ENCODE peak calls at places on chromosomes 1 and 21, in seven cellular contexts. One of them, this sample, is unnamed.

GRCh38 chr21:34801519-34802132 is 132.8 kb downstream of the CLIC6 start:
- DNase-seq in C1 segment of cervical spinal cord: no peak
- DNase-seq in OCI-LY7: peak; percentile 48
- DNase-seq in neural crest cell: no peak
- DNase-seq in Kasumi-1: no peak
- DNase-seq in caudate nucleus: no peak
- DNase-seq in GM19239: peak; percentile 44
- DNase-seq in this sample: peak; percentile 25

GRCh38 chr1:1988061-1988945 is 15.3 kb downstream of the CFAP74 start:
- DNase-seq in OCI-LY7: no peak
- DNase-seq in neural crest cell: no peak
- DNase-seq in caudate nucleus: no peak
- DNase-seq in GM19239: no peak
- DNase-seq in Kasumi-1: no peak
- DNase-seq in C1 segment of cervical spinal cord: no peak
- DNase-seq in this sample: no peak

GRCh38 chr1:115669002-115669673 is 27.4 kb downstream of the VANGL1 start:
- DNase-seq in neural crest cell: no peak
- DNase-seq in OCI-LY7: no peak
- DNase-seq in C1 segment of cervical spinal cord: no peak
- DNase-seq in caudate nucleus: no peak
- DNase-seq in GM19239: no peak
- DNase-seq in Kasumi-1: peak; percentile 14
- DNase-seq in this sample: no peak

GRCh38 chr21:15645830-15646229 is 84.0 kb upstream of the USP25 start:
- DNase-seq in neural crest cell: no peak
- DNase-seq in Kasumi-1: no peak
- DNase-seq in caudate nucleus: no peak
- DNase-seq in GM19239: no peak
- DNase-seq in C1 segment of cervical spinal cord: no peak
- DNase-seq in OCI-LY7: no peak
- DNase-seq in this sample: no peak

GRCh38 chr1:41045740-41046139 is 24.2 kb upstream of the SLFNL1 start:
- DNase-seq in OCI-LY7: no peak
- DNase-seq in neural crest cell: no peak
- DNase-seq in C1 segment of cervical spinal cord: no peak
- DNase-seq in GM19239: no peak
- DNase-seq in caudate nucleus: no peak
- DNase-seq in Kasumi-1: no peak
- DNase-seq in this sample: no peak

GRCh38 chr1:208759250-208759649 is 515.1 kb upstream of the PLXNA2 start:
- DNase-seq in C1 segment of cervical spinal cord: no peak
- DNase-seq in OCI-LY7: no peak
- DNase-seq in neural crest cell: no peak
- DNase-seq in Kasumi-1: no peak
- DNase-seq in GM19239: no peak
- DNase-seq in caudate nucleus: no peak
- DNase-seq in this sample: no peak

GRCh38 chr1:244735404-244735803 is 82.5 kb downstream of the DESI2 start:
- DNase-seq in GM19239: no peak
- DNase-seq in neural crest cell: no peak
- DNase-seq in OCI-LY7: no peak
- DNase-seq in Kasumi-1: no peak
- DNase-seq in caudate nucleus: no peak
- DNase-seq in C1 segment of cervical spinal cord: no peak
- DNase-seq in this sample: no peak

GRCh38 chr1:180930687-180931086 is 18.0 kb downstream of the KIAA1614 start:
- DNase-seq in GM19239: no peak
- DNase-seq in neural crest cell: no peak
- DNase-seq in C1 segment of cervical spinal cord: no peak
- DNase-seq in OCI-LY7: no peak
- DNase-seq in caudate nucleus: no peak
- DNase-seq in Kasumi-1: no peak
- DNase-seq in this sample: no peak

GRCh38 chr1:169588785-169589485 is 2.7 kb upstream of the F5 start:
- DNase-seq in C1 segment of cervical spinal cord: no peak
- DNase-seq in OCI-LY7: no peak
- DNase-seq in neural crest cell: no peak
- DNase-seq in Kasumi-1: no peak
- DNase-seq in caudate nucleus: no peak
- DNase-seq in GM19239: no peak
- DNase-seq in this sample: no peak

GRCh38 chr21:41666641-41667051 is 100.2 kb downstream of the RIPK4 start:
- DNase-seq in OCI-LY7: no peak
- DNase-seq in GM19239: no peak
- DNase-seq in neural crest cell: no peak
- DNase-seq in caudate nucleus: no peak
- DNase-seq in Kasumi-1: peak; percentile 46
- DNase-seq in C1 segment of cervical spinal cord: no peak
- DNase-seq in this sample: no peak

GRCh38 chr1:110455151-110455550 is 4.2 kb downstream of the PROK1 start:
- DNase-seq in OCI-LY7: no peak
- DNase-seq in Kasumi-1: no peak
- DNase-seq in GM19239: no peak
- DNase-seq in neural crest cell: no peak
- DNase-seq in C1 segment of cervical spinal cord: no peak
- DNase-seq in caudate nucleus: no peak
- DNase-seq in this sample: no peak

GRCh38 chr1:153598309-153599172 is 14.4 kb downstream of the S100A16 start:
- DNase-seq in GM19239: peak; percentile 85
- DNase-seq in neural crest cell: no peak
- DNase-seq in OCI-LY7: peak; percentile 98
- DNase-seq in caudate nucleus: no peak
- DNase-seq in Kasumi-1: peak; percentile 99
- DNase-seq in C1 segment of cervical spinal cord: no peak
- DNase-seq in this sample: peak; percentile 63

GRCh38 chr1:38738207-38738606 is 121.4 kb downstream of the RRAGC start:
- DNase-seq in GM19239: no peak
- DNase-seq in Kasumi-1: no peak
- DNase-seq in neural crest cell: no peak
- DNase-seq in OCI-LY7: no peak
- DNase-seq in C1 segment of cervical spinal cord: no peak
- DNase-seq in caudate nucleus: no peak
- DNase-seq in this sample: no peak

GRCh38 chr1:229224308-229224707 is 46.6 kb upstream of the RAB4A start:
- DNase-seq in Kasumi-1: no peak
- DNase-seq in GM19239: no peak
- DNase-seq in OCI-LY7: no peak
- DNase-seq in caudate nucleus: no peak
- DNase-seq in C1 segment of cervical spinal cord: no peak
- DNase-seq in neural crest cell: no peak
- DNase-seq in this sample: peak; percentile 14

GRCh38 chr21:44838038-44838895 is 20.4 kb upstream of the SUMO3 start:
- DNase-seq in OCI-LY7: no peak
- DNase-seq in GM19239: no peak
- DNase-seq in neural crest cell: no peak
- DNase-seq in caudate nucleus: no peak
- DNase-seq in C1 segment of cervical spinal cord: no peak
- DNase-seq in Kasumi-1: no peak
- DNase-seq in this sample: no peak

GRCh38 chr1:27668808-27669723 is 2.9 kb downstream of the IFI6 start:
- DNase-seq in neural crest cell: peak; percentile 87
- DNase-seq in GM19239: peak; percentile 70
- DNase-seq in caudate nucleus: peak; percentile 47
- DNase-seq in C1 segment of cervical spinal cord: peak; percentile 42
- DNase-seq in Kasumi-1: peak; percentile 42
- DNase-seq in OCI-LY7: peak; percentile 66
- DNase-seq in this sample: peak; percentile 99

GRCh38 chr21:39003982-39004775 is 179.1 kb downstream of the PSMG1 start:
- DNase-seq in GM19239: no peak
- DNase-seq in caudate nucleus: no peak
- DNase-seq in OCI-LY7: no peak
- DNase-seq in neural crest cell: no peak
- DNase-seq in Kasumi-1: peak; percentile 14
- DNase-seq in C1 segment of cervical spinal cord: no peak
- DNase-seq in this sample: no peak

GRCh38 chr1:153608089-153608672 is 4.8 kb downstream of the S100A16 start:
- DNase-seq in C1 segment of cervical spinal cord: no peak
- DNase-seq in neural crest cell: no peak
- DNase-seq in OCI-LY7: no peak
- DNase-seq in GM19239: no peak
- DNase-seq in Kasumi-1: no peak
- DNase-seq in caudate nucleus: no peak
- DNase-seq in this sample: no peak

GRCh38 chr21:29002442-29003144 is 9.9 kb upstream of the LTN1 start:
- DNase-seq in caudate nucleus: peak; percentile 94
- DNase-seq in Kasumi-1: peak; percentile 91
- DNase-seq in C1 segment of cervical spinal cord: peak; percentile 87
- DNase-seq in neural crest cell: peak; percentile 82
- DNase-seq in GM19239: peak; percentile 97
- DNase-seq in OCI-LY7: peak; percentile 98
- DNase-seq in this sample: peak; percentile 91

GRCh38 chr1:41416552-41417334 is 55.5 kb downstream of the FOXO6 start:
- DNase-seq in OCI-LY7: peak; percentile 61
- DNase-seq in neural crest cell: peak; percentile 78
- DNase-seq in C1 segment of cervical spinal cord: peak; percentile 19
- DNase-seq in caudate nucleus: peak; percentile 49
- DNase-seq in Kasumi-1: peak; percentile 43
- DNase-seq in GM19239: peak; percentile 90
- DNase-seq in this sample: peak; percentile 58

GRCh38 chr1:31765041-31765467 is 914 bp upstream of the ADGRB2 start:
- DNase-seq in C1 segment of cervical spinal cord: no peak
- DNase-seq in GM19239: no peak
- DNase-seq in caudate nucleus: peak; percentile 32
- DNase-seq in Kasumi-1: no peak
- DNase-seq in OCI-LY7: peak; percentile 69
- DNase-seq in neural crest cell: peak; percentile 49
- DNase-seq in this sample: no peak

GRCh38 chr1:248924696-248925532 is 18.9 kb downstream of the PGBD2 start:
- DNase-seq in caudate nucleus: peak; percentile 21
- DNase-seq in GM19239: no peak
- DNase-seq in OCI-LY7: peak; percentile 79
- DNase-seq in C1 segment of cervical spinal cord: no peak
- DNase-seq in neural crest cell: no peak
- DNase-seq in Kasumi-1: peak; percentile 78
- DNase-seq in this sample: no peak

GRCh38 chr1:234608720-234609527 is 1.1 kb downstream of the IRF2BP2 start:
- DNase-seq in C1 segment of cervical spinal cord: no peak
- DNase-seq in neural crest cell: no peak
- DNase-seq in Kasumi-1: no peak
- DNase-seq in OCI-LY7: peak; percentile 74
- DNase-seq in caudate nucleus: peak; percentile 58
- DNase-seq in GM19239: no peak
- DNase-seq in this sample: no peak

GRCh38 chr1:21272540-21272939 is 17.7 kb downstream of the ECE1 start:
- DNase-seq in GM19239: no peak
- DNase-seq in caudate nucleus: no peak
- DNase-seq in Kasumi-1: no peak
- DNase-seq in neural crest cell: no peak
- DNase-seq in C1 segment of cervical spinal cord: no peak
- DNase-seq in OCI-LY7: no peak
- DNase-seq in this sample: no peak

GRCh38 chr1:247375747-247376146 is 40.2 kb upstream of the NLRP3 start:
- DNase-seq in neural crest cell: no peak
- DNase-seq in GM19239: no peak
- DNase-seq in Kasumi-1: no peak
- DNase-seq in OCI-LY7: no peak
- DNase-seq in caudate nucleus: no peak
- DNase-seq in C1 segment of cervical spinal cord: no peak
- DNase-seq in this sample: no peak

GRCh38 chr1:203099121-203099520 is 13.3 kb upstream of the MYOG start:
- DNase-seq in C1 segment of cervical spinal cord: no peak
- DNase-seq in neural crest cell: no peak
- DNase-seq in caudate nucleus: no peak
- DNase-seq in Kasumi-1: no peak
- DNase-seq in OCI-LY7: no peak
- DNase-seq in GM19239: no peak
- DNase-seq in this sample: no peak

GRCh38 chr21:31034378-31034777 is 3.9 kb downstream of the KRTAP19-8 start:
- DNase-seq in C1 segment of cervical spinal cord: no peak
- DNase-seq in neural crest cell: no peak
- DNase-seq in caudate nucleus: no peak
- DNase-seq in GM19239: no peak
- DNase-seq in Kasumi-1: no peak
- DNase-seq in OCI-LY7: no peak
- DNase-seq in this sample: no peak

GRCh38 chr1:117795190-117795589 is 134.2 kb downstream of the GDAP2 start:
- DNase-seq in Kasumi-1: no peak
- DNase-seq in OCI-LY7: no peak
- DNase-seq in GM19239: no peak
- DNase-seq in neural crest cell: no peak
- DNase-seq in C1 segment of cervical spinal cord: no peak
- DNase-seq in caudate nucleus: no peak
- DNase-seq in this sample: no peak

GRCh38 chr21:14482165-14482564 is 64.0 kb downstream of the SAMSN1 start:
- DNase-seq in neural crest cell: no peak
- DNase-seq in caudate nucleus: no peak
- DNase-seq in Kasumi-1: peak; percentile 74
- DNase-seq in C1 segment of cervical spinal cord: no peak
- DNase-seq in GM19239: no peak
- DNase-seq in OCI-LY7: no peak
- DNase-seq in this sample: no peak

GRCh38 chr1:235075121-235075954 is 53.3 kb downstream of the TOMM20 start:
- DNase-seq in GM19239: no peak
- DNase-seq in C1 segment of cervical spinal cord: peak; percentile 49
- DNase-seq in caudate nucleus: no peak
- DNase-seq in Kasumi-1: no peak
- DNase-seq in OCI-LY7: peak; percentile 57
- DNase-seq in neural crest cell: no peak
- DNase-seq in this sample: no peak

GRCh38 chr1:54774820-54775498 is 10.6 kb upstream of the PARS2 start:
- DNase-seq in GM19239: no peak
- DNase-seq in neural crest cell: peak; percentile 31
- DNase-seq in C1 segment of cervical spinal cord: no peak
- DNase-seq in OCI-LY7: peak; percentile 60
- DNase-seq in Kasumi-1: no peak
- DNase-seq in caudate nucleus: no peak
- DNase-seq in this sample: peak; percentile 89